ENCODE peak calls at places on chromosome 4, in nine cellular contexts. L is sigmoid colon, M is suprapubic skin, S is heart left ventricle, I is AG09309, E is GM13977, T is uterus, D is MM.1S, H is OCI-LY7. O is an unnamed sample.

GRCh38 chr4:634599-634985 is 9.2 kb downstream of the PDE6B start:
- DNase-seq in T (no peak), L (peak; percentile 19), M (no peak), E (no peak), H (no peak), D (no peak), S (no peak), I (no peak), O (no peak)

GRCh38 chr4:153937289-153937688 is 148.4 kb upstream of the SFRP2 start:
- DNase-seq in D (no peak), M (no peak), S (no peak), I (no peak), E (no peak), L (no peak), T (no peak), H (no peak), O (no peak)

GRCh38 chr4:55303818-55304217 is 42.2 kb upstream of the SRD5A3 start:
- DNase-seq in T (no peak), E (no peak), L (no peak), D (no peak), S (no peak), M (no peak), I (no peak), H (no peak), O (peak; percentile 58)

GRCh38 chr4:185835814-185836213 is 23.8 kb upstream of the SORBS2 start:
- DNase-seq in T (no peak), H (no peak), D (no peak), E (no peak), M (no peak), S (no peak), I (no peak), L (no peak), O (no peak)

GRCh38 chr4:8901335-8901734 is 29.7 kb upstream of the HMX1 start:
- DNase-seq in E (no peak), T (no peak), S (no peak), D (no peak), I (no peak), M (no peak), H (no peak), L (no peak), O (no peak)

GRCh38 chr4:185068837-185069236 is 50.5 kb downstream of the HELT start:
- DNase-seq in H (no peak), M (no peak), D (no peak), I (no peak), E (no peak), T (no peak), L (no peak), S (no peak), O (no peak)

GRCh38 chr4:153873741-153874140 is 84.9 kb upstream of the SFRP2 start:
- DNase-seq in L (no peak), D (no peak), I (no peak), M (no peak), T (no peak), E (no peak), S (no peak), H (no peak), O (no peak)

GRCh38 chr4:82782626-82783025 is 16.0 kb downstream of the SCD5 start:
- DNase-seq in T (no peak), E (no peak), D (no peak), S (no peak), H (no peak), L (no peak), M (no peak), I (no peak), O (no peak)

GRCh38 chr4:4730214-4730613 is 129.3 kb upstream of the MSX1 start:
- DNase-seq in E (no peak), T (no peak), S (no peak), I (no peak), D (no peak), H (no peak), M (no peak), L (no peak), O (no peak)

GRCh38 chr4:172042714-172043114 is 229.5 kb downstream of the GALNTL6 start:
- DNase-seq in E (no peak), M (no peak), H (no peak), S (no peak), D (no peak), I (no peak), T (no peak), L (no peak), O (peak; percentile 24)

GRCh38 chr4:186948361-186949291 is 225.0 kb upstream of the FAT1 start:
- DNase-seq in L (no peak), S (peak; percentile 37), T (no peak), E (no peak), I (no peak), M (no peak), D (no peak), H (peak; percentile 67), O (no peak)

GRCh38 chr4:17758459-17758858 is 23.0 kb downstream of the FAM184B start:
- DNase-seq in M (no peak), S (no peak), L (no peak), E (no peak), T (no peak), H (no peak), I (no peak), D (no peak), O (no peak)

GRCh38 chr4:100340534-100341364 is 150.5 kb upstream of the DDIT4L start:
- DNase-seq in D (no peak), H (no peak), T (no peak), L (no peak), M (no peak), E (no peak), I (peak; percentile 33), S (no peak), O (no peak)

GRCh38 chr4:13285336-13285735 is 198.8 kb downstream of the RAB28 start:
- DNase-seq in I (no peak), S (no peak), L (no peak), H (no peak), D (no peak), T (no peak), E (no peak), M (no peak), O (no peak)

DNA sequence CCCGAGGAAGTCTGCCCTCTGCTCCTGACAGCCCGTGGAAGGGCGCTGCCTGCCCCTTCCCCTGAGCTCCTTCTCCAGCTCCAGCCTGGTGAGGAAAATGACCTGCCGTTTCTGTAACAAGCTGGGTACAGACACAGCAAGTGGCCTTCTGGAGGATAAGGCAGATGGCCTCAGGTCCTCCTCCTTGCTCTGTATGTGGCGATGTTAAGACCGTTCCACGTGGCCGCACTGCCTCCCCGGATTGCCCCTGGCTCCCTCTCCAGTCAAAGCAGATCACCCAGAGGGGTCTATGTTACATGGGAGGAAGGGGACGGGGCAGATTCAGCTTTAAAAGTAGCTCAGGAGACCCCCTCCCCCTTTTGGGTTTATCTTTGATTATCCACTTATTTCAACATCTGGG is 80.3 kb upstream of the GATB start:
- DNase-seq in D (no peak), I (no peak), L (no peak), E (no peak), S (no peak), T (no peak), H (no peak), M (no peak), O (no peak)
- TF ChIP-seq CTCF in D (no peak), I (no peak), L (no peak), E (no peak), S (no peak), T (no peak), H (no peak), M (no peak), O (no peak)

GRCh38 chr4:111014537-111014936 is 391.7 kb upstream of the PITX2 start:
- DNase-seq in T (no peak), M (no peak), H (no peak), D (no peak), E (no peak), L (no peak), I (no peak), S (no peak), O (no peak)
- TF ChIP-seq CTCF in T (no peak), M (no peak), H (no peak), D (no peak), E (no peak), L (no peak), I (no peak), S (no peak), O (no peak)

GRCh38 chr4:118033148-118034060 is 882 bp upstream of the NDST3 start:
- DNase-seq in H (no peak), D (no peak), L (peak; percentile 69), T (no peak), I (no peak), M (no peak), S (peak; percentile 20), E (peak; percentile 22), O (peak; percentile 66)

GRCh38 chr4:118032691-118033090 is 1.6 kb upstream of the NDST3 start:
- DNase-seq in M (no peak), I (no peak), D (no peak), H (no peak), S (no peak), T (no peak), E (no peak), L (no peak), O (no peak)

GRCh38 chr4:118035309-118035708 is 1.0 kb downstream of the NDST3 start:
- DNase-seq in L (no peak), M (no peak), E (no peak), S (no peak), H (no peak), I (no peak), D (no peak), T (no peak), O (no peak)

GRCh38 chr4:118036336-118036735 is 2.0 kb downstream of the NDST3 start:
- DNase-seq in H (no peak), I (no peak), E (no peak), D (no peak), L (no peak), M (no peak), T (no peak), S (no peak), O (no peak)

GRCh38 chr4:118034061-118034785 is at the start of gene NDST3:
- DNase-seq in I (no peak), T (peak; percentile 18), L (no peak), M (no peak), S (no peak), E (peak; percentile 50), H (no peak), D (peak; percentile 65), O (peak; percentile 68)
- TF ChIP-seq CTCF in I (peak; percentile 19), T (no peak), L (no peak), M (no peak), S (no peak), E (peak; percentile 43), H (peak; percentile 13), D (peak; percentile 47), O (peak; percentile 36)

GRCh38 chr4:126109836-126110235 is 795.1 kb downstream of the FAT4 start:
- DNase-seq in L (no peak), S (no peak), E (no peak), D (no peak), I (no peak), M (no peak), H (no peak), T (no peak), O (no peak)

GRCh38 chr4:126106658-126107057 is 791.9 kb downstream of the FAT4 start:
- DNase-seq in M (no peak), D (no peak), T (no peak), S (no peak), I (no peak), E (no peak), H (peak; percentile 3), L (no peak), O (no peak)
- TF ChIP-seq CTCF in M (no peak), D (peak; percentile 25), T (no peak), S (no peak), I (no peak), E (peak; percentile 25), H (peak; percentile 57), L (no peak), O (no peak)

O was measured in Calu3.